ENCODE peak calls at places on chromosomes 13 and 19, in four cellular contexts. B is stimulated activated naive CD4-positive, alpha-beta T cell; F is tibial nerve; G is skeletal muscle cell. A is an unnamed sample.

GRCh38 chr19:10836478-10837325 is 690 bp upstream of the TMED1 start:
- DNase-seq in B (no peak), F (no peak), G (no peak), A (peak)

GRCh38 chr13:35512271-35512920 is 35.9 kb upstream of the MAB21L1 start:
- DNase-seq in B (no peak), F (peak), G (peak), A (no peak)

GRCh38 chr19:46209051-46209450 is 20.5 kb upstream of the IGFL1 start:
- DNase-seq in B (no peak), F (no peak), G (no peak), A (no peak)

GRCh38 chr13:102847272-102848234 is 1.7 kb downstream of the ERCC5 start:
- DNase-seq in B (peak), F (no peak), G (no peak), A (peak)

GRCh38 chr19:35975608-35976214 is 19.3 kb upstream of the SDHAF1 start:
- DNase-seq in B (no peak), F (no peak), G (no peak), A (no peak)

GRCh38 chr13:113139580-113139979 is 17.0 kb downstream of the F10 start:
- DNase-seq in B (no peak), F (no peak), G (no peak), A (no peak)

GRCh38 chr19:17339088-17339741 is 1.9 kb downstream of the GTPBP3 start:
- DNase-seq in B (peak), F (no peak), G (no peak), A (peak)

GRCh38 chr13:113546571-113547247 is 37.8 kb upstream of the TFDP1 start:
- DNase-seq in B (no peak), F (peak), G (no peak), A (no peak)

GRCh38 chr13:73220966-73221720 is 162.3 kb downstream of the KLF5 start:
- DNase-seq in B (no peak), F (no peak), G (no peak), A (no peak)

A was measured in OCI-LY7.